ENCODE peak calls at places on chromosome 5, in four cellular contexts. A is stomach, P is M059J, J is pancreas. D is an unnamed sample.

GRCh38 chr5:95817430-95817829 is 5.1 kb downstream of the GLRX start:
- DNase-seq in A (no peak), P (peak; percentile 54), J (no peak), D (no peak)

GRCh38 chr5:78534148-78535009 is 114.2 kb downstream of the LHFPL2 start:
- DNase-seq in A (no peak), P (peak; percentile 28), J (no peak), D (peak; percentile 41)

GRCh38 chr5:30690931-30691330 is 502.6 kb upstream of the CDH6 start:
- DNase-seq in A (no peak), P (no peak), J (no peak), D (no peak)

GRCh38 chr5:52922384-52922783 is 66.8 kb upstream of the ITGA2 start:
- DNase-seq in A (no peak), P (peak; percentile 99), J (no peak), D (peak; percentile 91)

GRCh38 chr5:140207250-140207954 is 32.4 kb downstream of the CYSTM1 start:
- DNase-seq in A (no peak), P (peak; percentile 59), J (no peak), D (no peak)

GRCh38 chr5:79512692-79513518 is 1.0 kb downstream of the HOMER1 start:
- DNase-seq in A (no peak), P (peak; percentile 41), J (no peak), D (peak; percentile 23)

GRCh38 chr5:36876965-36877666 is 547 bp downstream of the NIPBL start:
- DNase-seq in A (peak; percentile 76), P (peak; percentile 68), J (peak; percentile 83), D (peak; percentile 61)

GRCh38 chr5:115695290-115695689 is 69.5 kb upstream of the TMED7 start:
- DNase-seq in A (no peak), P (no peak), J (no peak), D (no peak)

GRCh38 chr5:178107889-178108288 is 5.4 kb upstream of the N4BP3 start:
- DNase-seq in A (no peak), P (no peak), J (no peak), D (no peak)

GRCh38 chr5:171749365-171749764 is 36.3 kb upstream of the SMIM23 start:
- DNase-seq in A (no peak), P (no peak), J (no peak), D (no peak)

D was measured in HCEC 1CT.